ENCODE peak calls at places on chromosomes 4 and X, in six cellular contexts. One of them, this sample, is unnamed. For H3K9me3, the result is how much of the 10 kb centered on the place peaks cover.

GRCh38 chrX:31353095-31353494 is 281.3 kb upstream of the FTHL17 start:
- DNase-seq in heart right ventricle: no peak
- DNase-seq in left ventricle myocardium inferior: no peak
- DNase-seq in cardiac muscle cell: no peak
- DNase-seq in testis: no peak
- DNase-seq in A549: no peak
- DNase-seq in this sample: no peak

GRCh38 chr4:41874873-41875272 is 60.4 kb upstream of the TMEM33 start:
- DNase-seq in heart right ventricle: no peak
- DNase-seq in testis: no peak
- DNase-seq in left ventricle myocardium inferior: no peak
- DNase-seq in cardiac muscle cell: no peak
- DNase-seq in A549: no peak
- DNase-seq in this sample: no peak

GRCh38 chrX:3697701-3698279 is 15.7 kb downstream of the PRKX start:
- DNase-seq in heart right ventricle: peak
- DNase-seq in testis: peak
- DNase-seq in cardiac muscle cell: no peak
- DNase-seq in left ventricle myocardium inferior: peak
- DNase-seq in A549: no peak
- DNase-seq in this sample: peak

GRCh38 chr4:64784125-64784524 is 374.9 kb upstream of the TECRL start:
- DNase-seq in A549: no peak
- DNase-seq in testis: no peak
- DNase-seq in left ventricle myocardium inferior: no peak
- DNase-seq in heart right ventricle: no peak
- DNase-seq in cardiac muscle cell: no peak
- DNase-seq in this sample: no peak

GRCh38 chr4:40829586-40829985 is 79.8 kb downstream of the NSUN7 start:
- DNase-seq in left ventricle myocardium inferior: no peak
- DNase-seq in cardiac muscle cell: no peak
- DNase-seq in testis: peak
- DNase-seq in A549: no peak
- DNase-seq in heart right ventricle: no peak
- DNase-seq in this sample: no peak

GRCh38 chrX:109826954-109827708 is 94.1 kb upstream of the ACSL4 start:
- DNase-seq in testis: no peak
- DNase-seq in heart right ventricle: no peak
- DNase-seq in A549: peak
- DNase-seq in cardiac muscle cell: no peak
- DNase-seq in left ventricle myocardium inferior: no peak
- DNase-seq in this sample: no peak

GRCh38 chr4:80202190-80202711 is 4.9 kb downstream of the PRDM8 start:
- DNase-seq in A549: peak
- DNase-seq in heart right ventricle: peak
- DNase-seq in testis: peak
- DNase-seq in cardiac muscle cell: peak
- DNase-seq in left ventricle myocardium inferior: peak
- DNase-seq in this sample: peak

GRCh38 chr4:96097693-96098092 is 257.8 kb downstream of the PDHA2 start:
- DNase-seq in testis: no peak
- DNase-seq in cardiac muscle cell: no peak
- DNase-seq in left ventricle myocardium inferior: no peak
- DNase-seq in heart right ventricle: no peak
- DNase-seq in A549: no peak
- DNase-seq in this sample: no peak

GRCh38 chrX:12563121-12563520 is 228.1 kb upstream of the PRPS2 start:
- DNase-seq in cardiac muscle cell: no peak
- DNase-seq in A549: no peak
- DNase-seq in testis: no peak
- DNase-seq in left ventricle myocardium inferior: no peak
- DNase-seq in heart right ventricle: no peak
- DNase-seq in this sample: no peak

GRCh38 chr4:70993181-70994068 is at the start of gene DCK:
- DNase-seq in heart right ventricle: peak
- DNase-seq in cardiac muscle cell: peak
- DNase-seq in testis: peak
- DNase-seq in A549: peak
- DNase-seq in left ventricle myocardium inferior: peak
- DNase-seq in this sample: peak

GRCh38 chrX:18722500-18723071 is 15.1 kb downstream of the PPEF1 start:
- DNase-seq in heart right ventricle: no peak
- DNase-seq in testis: no peak
- DNase-seq in left ventricle myocardium inferior: no peak
- DNase-seq in cardiac muscle cell: no peak
- DNase-seq in A549: no peak
- DNase-seq in this sample: no peak

GRCh38 chr4:107888237-107888636 is 43.1 kb upstream of the CYP2U1 start:
- DNase-seq in heart right ventricle: no peak
- DNase-seq in cardiac muscle cell: no peak
- DNase-seq in left ventricle myocardium inferior: no peak
- DNase-seq in A549: no peak
- DNase-seq in testis: no peak
- DNase-seq in this sample: no peak

GRCh38 chrX:49627030-49627777 is 28.4 kb downstream of the GAGE1 start:
- DNase-seq in testis: peak
- DNase-seq in heart right ventricle: no peak
- DNase-seq in left ventricle myocardium inferior: peak
- DNase-seq in A549: peak
- DNase-seq in cardiac muscle cell: no peak
- DNase-seq in this sample: peak

GRCh38 chr4:71200944-71201533 is 137.8 kb upstream of the SLC4A4 start:
- DNase-seq in A549: no peak
- DNase-seq in cardiac muscle cell: no peak
- DNase-seq in left ventricle myocardium inferior: no peak
- DNase-seq in heart right ventricle: no peak
- DNase-seq in testis: no peak
- DNase-seq in this sample: no peak

GRCh38 chr4:183960912-183961569 is 55.9 kb downstream of the STOX2 start:
- DNase-seq in heart right ventricle: no peak
- DNase-seq in left ventricle myocardium inferior: peak
- DNase-seq in testis: no peak
- DNase-seq in A549: no peak
- DNase-seq in cardiac muscle cell: peak
- DNase-seq in this sample: peak

GRCh38 chrX:150355898-150356297 is 7.2 kb upstream of the MAMLD1 start:
- DNase-seq in A549: no peak
- DNase-seq in heart right ventricle: no peak
- DNase-seq in testis: no peak
- DNase-seq in left ventricle myocardium inferior: no peak
- DNase-seq in cardiac muscle cell: no peak
- DNase-seq in this sample: no peak

GRCh38 chr4:73259552-73260140 is 1.0 kb upstream of the ANKRD17 start:
- DNase-seq in A549: no peak
- DNase-seq in left ventricle myocardium inferior: no peak
- DNase-seq in testis: peak
- DNase-seq in heart right ventricle: no peak
- DNase-seq in cardiac muscle cell: no peak
- DNase-seq in this sample: no peak

GRCh38 chr4:73258668-73259551 is at the start of gene ANKRD17:
- DNase-seq in testis: peak
- DNase-seq in heart right ventricle: peak
- DNase-seq in left ventricle myocardium inferior: peak
- DNase-seq in A549: peak
- DNase-seq in cardiac muscle cell: peak
- DNase-seq in this sample: peak

GRCh38 chr4:73257242-73257994 is 1.2 kb downstream of the ANKRD17 start:
- DNase-seq in cardiac muscle cell: peak
- DNase-seq in heart right ventricle: peak
- DNase-seq in testis: peak
- DNase-seq in A549: peak
- DNase-seq in left ventricle myocardium inferior: peak
- DNase-seq in this sample: peak

GRCh38 chr4:73257995-73258667 is 467 bp downstream of the ANKRD17 start:
- DNase-seq in A549: peak
- DNase-seq in heart right ventricle: no peak
- DNase-seq in cardiac muscle cell: peak
- DNase-seq in left ventricle myocardium inferior: no peak
- DNase-seq in testis: peak
- DNase-seq in this sample: no peak
- TF ChIP-seq CTCF in A549: no peak
- TF ChIP-seq CTCF in heart right ventricle: no peak
- TF ChIP-seq CTCF in cardiac muscle cell: peak
- TF ChIP-seq CTCF in left ventricle myocardium inferior: peak
- TF ChIP-seq CTCF in testis: peak
- TF ChIP-seq CTCF in this sample: peak

GRCh38 chr4:142402925-142403324 is 443.2 kb downstream of the INPP4B start:
- DNase-seq in A549: no peak
- DNase-seq in heart right ventricle: no peak
- DNase-seq in cardiac muscle cell: no peak
- DNase-seq in testis: no peak
- DNase-seq in left ventricle myocardium inferior: no peak
- DNase-seq in this sample: no peak
- H3K4me3 ChIP-seq in A549: no peak
- H3K4me3 ChIP-seq in heart right ventricle: no peak
- H3K4me3 ChIP-seq in cardiac muscle cell: no peak
- H3K4me3 ChIP-seq in testis: no peak
- H3K4me3 ChIP-seq in left ventricle myocardium inferior: peak
- H3K4me3 ChIP-seq in this sample: no peak

DNA sequence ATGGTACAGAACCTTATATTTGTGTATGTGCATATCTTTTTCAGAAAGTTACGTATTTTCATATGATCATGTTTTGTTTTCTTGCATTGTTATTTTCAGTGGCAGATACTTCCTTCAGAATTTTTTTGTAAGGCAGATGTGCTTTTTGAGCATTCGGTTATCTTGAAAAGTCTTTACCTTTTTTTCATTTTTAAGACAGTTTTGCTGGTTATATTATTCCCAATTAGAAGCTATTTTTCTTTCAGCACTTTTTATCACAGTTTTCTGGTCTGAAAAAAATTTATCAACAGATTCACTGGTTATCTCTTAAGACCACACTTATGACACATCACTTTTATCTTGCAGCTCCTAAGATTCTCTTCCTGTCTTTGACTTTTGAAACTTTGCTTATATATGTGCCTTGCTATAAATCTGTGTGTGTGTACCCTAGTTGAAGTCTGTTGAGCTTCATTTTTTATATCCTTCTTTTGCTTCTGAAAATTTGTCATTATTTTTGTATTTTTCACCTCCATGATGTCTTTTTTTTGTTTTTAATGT is 53.1 kb downstream of the ZNF732 start:
- DNase-seq in A549: no peak
- DNase-seq in cardiac muscle cell: no peak
- DNase-seq in testis: no peak
- DNase-seq in left ventricle myocardium inferior: no peak
- DNase-seq in heart right ventricle: no peak
- DNase-seq in this sample: no peak
- H3K9me3 ChIP-seq in A549: under half
- H3K9me3 ChIP-seq in cardiac muscle cell: under half
- H3K9me3 ChIP-seq in testis: under half
- H3K9me3 ChIP-seq in left ventricle myocardium inferior: half or more
- H3K9me3 ChIP-seq in heart right ventricle: half or more
- H3K9me3 ChIP-seq in this sample: half or more

GRCh38 chr4:57199267-57199666 is 89.1 kb upstream of the IGFBP7 start:
- DNase-seq in A549: no peak
- DNase-seq in testis: no peak
- DNase-seq in heart right ventricle: no peak
- DNase-seq in left ventricle myocardium inferior: no peak
- DNase-seq in cardiac muscle cell: no peak
- DNase-seq in this sample: no peak
- TF ChIP-seq CTCF in A549: no peak
- TF ChIP-seq CTCF in testis: no peak
- TF ChIP-seq CTCF in heart right ventricle: no peak
- TF ChIP-seq CTCF in left ventricle myocardium inferior: no peak
- TF ChIP-seq CTCF in cardiac muscle cell: no peak
- TF ChIP-seq CTCF in this sample: peak

DNA sequence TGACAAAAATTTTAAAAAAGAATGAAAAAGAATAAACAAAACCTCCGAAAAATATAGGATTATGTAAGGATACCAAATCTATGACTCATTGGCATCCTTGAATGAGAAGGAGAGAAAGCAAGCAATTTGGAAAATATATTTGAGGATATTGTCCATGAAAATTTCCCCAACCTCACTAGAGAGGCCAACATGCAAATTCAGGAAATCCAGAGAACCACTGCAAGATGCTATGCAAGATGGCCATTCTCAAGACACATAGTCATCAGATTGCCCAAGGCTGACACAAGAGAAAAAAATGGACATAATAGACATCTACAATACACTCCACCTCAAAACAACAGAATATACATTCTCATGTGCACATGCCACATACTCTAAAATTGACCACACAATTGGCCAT is 135.9 kb upstream of the SPANXB1 start:
- DNase-seq in testis: no peak
- DNase-seq in left ventricle myocardium inferior: no peak
- DNase-seq in cardiac muscle cell: no peak
- DNase-seq in heart right ventricle: no peak
- DNase-seq in A549: no peak
- DNase-seq in this sample: no peak
- H3K4me3 ChIP-seq in testis: no peak
- H3K4me3 ChIP-seq in left ventricle myocardium inferior: no peak
- H3K4me3 ChIP-seq in cardiac muscle cell: no peak
- H3K4me3 ChIP-seq in heart right ventricle: no peak
- H3K4me3 ChIP-seq in A549: no peak
- H3K4me3 ChIP-seq in this sample: no peak

GRCh38 chr4:174948826-174949225 is 30.7 kb downstream of the ADAM29 start:
- DNase-seq in heart right ventricle: no peak
- DNase-seq in cardiac muscle cell: no peak
- DNase-seq in A549: no peak
- DNase-seq in testis: no peak
- DNase-seq in left ventricle myocardium inferior: no peak
- DNase-seq in this sample: no peak

DNA sequence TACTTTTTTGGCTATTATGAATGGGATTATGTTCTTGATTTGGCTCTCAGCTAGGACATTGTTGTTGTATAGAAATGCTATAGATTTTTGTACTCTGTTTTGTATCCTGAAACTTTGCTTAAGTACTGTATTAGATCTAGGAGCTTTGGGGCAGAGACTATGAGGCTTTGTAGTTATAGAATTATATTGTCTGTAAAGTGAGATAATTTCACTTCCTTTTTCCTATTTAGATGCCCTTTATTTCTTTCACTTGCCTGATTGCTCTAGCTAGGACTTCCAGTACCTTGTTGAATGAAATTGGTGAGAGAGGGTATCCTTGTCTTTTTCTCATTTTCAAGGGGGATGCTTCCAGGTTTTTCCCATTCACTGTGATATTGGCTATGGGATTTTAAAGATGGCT is 28.1 kb downstream of the ADAM29 start:
- DNase-seq in A549: no peak
- DNase-seq in left ventricle myocardium inferior: no peak
- DNase-seq in testis: no peak
- DNase-seq in cardiac muscle cell: no peak
- DNase-seq in heart right ventricle: no peak
- DNase-seq in this sample: no peak
- H3K9me3 ChIP-seq in A549: under half
- H3K9me3 ChIP-seq in left ventricle myocardium inferior: under half
- H3K9me3 ChIP-seq in testis: under half
- H3K9me3 ChIP-seq in cardiac muscle cell: under half
- H3K9me3 ChIP-seq in heart right ventricle: under half
- H3K9me3 ChIP-seq in this sample: under half

GRCh38 chr4:2412885-2413716 is 5.3 kb downstream of the ZFYVE28 start:
- DNase-seq in A549: peak
- DNase-seq in testis: peak
- DNase-seq in left ventricle myocardium inferior: peak
- DNase-seq in heart right ventricle: peak
- DNase-seq in cardiac muscle cell: peak
- DNase-seq in this sample: peak
- TF ChIP-seq CTCF in A549: peak
- TF ChIP-seq CTCF in testis: no peak
- TF ChIP-seq CTCF in left ventricle myocardium inferior: peak
- TF ChIP-seq CTCF in heart right ventricle: no peak
- TF ChIP-seq CTCF in cardiac muscle cell: peak
- TF ChIP-seq CTCF in this sample: peak